ENCODE peak calls at places on chromosome 18, in six cellular contexts. B is NCI-H1092 treated with DMSO at 0.1 percent for 48 hours; N is GM12892; J is fibroblast of lung; S is stimulated activated CD8-positive, alpha-beta memory T cell treated with anti-CD3 and anti-CD28 coated beads, Interleukin-4, amount 100 ng/mL, for 1 hour; P is left colon. W is an unnamed sample.

GRCh38 chr18:23137093-23137640 is 1.9 kb downstream of the CABLES1 start:
- DNase-seq in P (no peak), J (peak), S (no peak), B (no peak), N (no peak), W (no peak)

GRCh38 chr18:10113156-10114022 is 199.6 kb downstream of the VAPA start:
- DNase-seq in P (no peak), N (no peak), B (no peak), S (no peak), J (peak), W (no peak)

GRCh38 chr18:31100598-31101147 is 1.5 kb downstream of the DSC2 start:
- DNase-seq in P (peak), B (no peak), N (no peak), S (no peak), J (no peak), W (no peak)

GRCh38 chr18:61606759-61607158 is 273.5 kb downstream of the CDH20 start:
- DNase-seq in S (no peak), N (no peak), J (peak), B (no peak), P (peak), W (peak)

GRCh38 chr18:13377496-13377895 is 158.9 kb downstream of the LDLRAD4 start:
- DNase-seq in B (no peak), N (no peak), S (no peak), J (no peak), P (no peak), W (no peak)

GRCh38 chr18:57805117-57805516 is 2.0 kb upstream of the ATP8B1 start:
- DNase-seq in N (no peak), S (no peak), J (no peak), P (no peak), B (no peak), W (no peak)

GRCh38 chr18:35028556-35028955 is 12.7 kb upstream of the MAPRE2 start:
- DNase-seq in B (no peak), J (peak), S (no peak), N (no peak), P (no peak), W (no peak)

GRCh38 chr18:7000484-7001096 is 117.0 kb downstream of the LAMA1 start:
- DNase-seq in P (no peak), B (peak), N (no peak), J (peak), S (no peak), W (no peak)

GRCh38 chr18:57931038-57931437 is 113.0 kb upstream of the NEDD4L start:
- DNase-seq in N (no peak), B (no peak), P (no peak), S (no peak), J (no peak), W (no peak)

GRCh38 chr18:35456181-35456850 is 41.4 kb downstream of the INO80C start:
- DNase-seq in N (no peak), P (peak), B (no peak), J (peak), S (no peak), W (no peak)

GRCh38 chr18:48918660-48919415 is 31.9 kb downstream of the SMAD7 start:
- DNase-seq in P (no peak), J (no peak), B (no peak), N (no peak), S (no peak), W (no peak)

GRCh38 chr18:23459530-23459921 is 6.4 kb downstream of the RIOK3 start:
- DNase-seq in P (no peak), B (no peak), S (no peak), J (no peak), N (no peak), W (no peak)

GRCh38 chr18:10076502-10077030 is 162.8 kb downstream of the VAPA start:
- DNase-seq in N (no peak), S (no peak), B (no peak), J (no peak), P (no peak), W (no peak)